ENCODE peak calls at places on chromosomes 6 and 20, in six cellular contexts. M, L, S, R, U and P are unnamed samples.

GRCh38 chr6:56440551-56440981 is 193.2 kb upstream of the COL21A1 start:
- DNase-seq in M (no peak), S (no peak), R (no peak), U (no peak), L (no peak), P (no peak)

GRCh38 chr20:38755324-38755910 is 7.2 kb downstream of the ACTR5 start:
- DNase-seq in R (no peak), U (no peak), M (no peak), L (no peak), S (no peak), P (no peak)

GRCh38 chr6:25137497-25137896 is 141.7 kb upstream of the CARMIL1 start:
- DNase-seq in L (no peak), S (no peak), U (no peak), R (no peak), M (no peak), P (no peak)

GRCh38 chr20:34579936-34580587 is 21.5 kb downstream of the MAP1LC3A start:
- DNase-seq in L (no peak), S (no peak), R (no peak), U (no peak), M (no peak), P (no peak)

GRCh38 chr20:64112691-64113443 is 5.5 kb upstream of the NPBWR2 start:
- DNase-seq in U (no peak), R (no peak), L (no peak), M (no peak), S (no peak), P (no peak)

GRCh38 chr6:39937686-39938333 is 3.5 kb upstream of the MOCS1 start:
- DNase-seq in S (no peak), L (no peak), R (peak), M (no peak), U (no peak), P (no peak)

GRCh38 chr6:128567029-128567428 is 46.6 kb upstream of the PTPRK start:
- DNase-seq in L (no peak), M (no peak), R (no peak), U (no peak), S (no peak), P (no peak)

GRCh38 chr6:134480593-134480992 is 162.7 kb upstream of the SGK1 start:
- DNase-seq in S (no peak), M (no peak), L (no peak), U (no peak), R (no peak), P (no peak)

GRCh38 chr6:135458051-135458450 is 39.5 kb downstream of the AHI1 start:
- DNase-seq in L (no peak), M (no peak), S (no peak), U (no peak), R (no peak), P (no peak)

GRCh38 chr6:64238071-64238470 is 602.5 kb downstream of the PHF3 start:
- DNase-seq in U (no peak), R (no peak), L (no peak), M (no peak), S (no peak), P (no peak)